ENCODE peak calls at places on chromosomes 7 and 10, in nine cellular contexts. O is effector memory CD8-positive, alpha-beta T cell; A is keratinocyte; N is small intestine; C is progenitor cell of endocrine pancreas; D is ovary; Y is cardiac muscle cell; W is heart left ventricle; E is GM13977. P is an unnamed sample.

GRCh38 chr7:135795846-135796570 is 47.4 kb upstream of the FAM180A start:
- DNase-seq in O (no peak), A (no peak), N (no peak), C (no peak), D (no peak), Y (no peak), W (no peak), E (no peak), P (no peak)

GRCh38 chr7:106386958-106387357 is 102.2 kb upstream of the NAMPT start:
- DNase-seq in O (no peak), A (no peak), N (no peak), C (no peak), D (no peak), Y (no peak), W (no peak), E (no peak), P (no peak)

GRCh38 chr7:123154231-123154860 is 45.4 kb downstream of the SLC13A1 start:
- DNase-seq in O (no peak), A (peak), N (peak), C (peak), D (peak), Y (peak), W (peak), E (peak), P (peak)

GRCh38 chr10:131569851-131570715 is 258.6 kb upstream of the TCERG1L start:
- DNase-seq in O (no peak), A (no peak), N (no peak), C (no peak), D (no peak), Y (no peak), W (no peak), E (no peak), P (peak)

GRCh38 chr10:119496282-119496681 is 46.2 kb downstream of the RGS10 start:
- DNase-seq in O (no peak), A (no peak), N (no peak), C (no peak), D (no peak), Y (no peak), W (no peak), E (peak), P (no peak)

GRCh38 chr7:40680657-40681056 is 545.9 kb downstream of the SUGCT start:
- DNase-seq in O (no peak), A (no peak), N (peak), C (no peak), D (no peak), Y (peak), W (no peak), E (no peak), P (no peak)

GRCh38 chr7:50543776-50544442 is 21.3 kb downstream of the DDC start:
- DNase-seq in O (no peak), A (no peak), N (no peak), C (no peak), D (no peak), Y (no peak), W (no peak), E (no peak), P (peak)

GRCh38 chr7:11833431-11833830 is 1.4 kb upstream of the THSD7A start:
- DNase-seq in O (no peak), A (no peak), N (no peak), C (no peak), D (no peak), Y (no peak), W (no peak), E (no peak), P (no peak)

GRCh38 chr10:118209215-118209614 is 132.9 kb downstream of the FAM204A start:
- DNase-seq in O (no peak), A (no peak), N (no peak), C (no peak), D (no peak), Y (no peak), W (no peak), E (no peak), P (no peak)

GRCh38 chr10:22714524-22715289 is at the start of gene PIP4K2A:
- DNase-seq in O (peak), A (no peak), N (peak), C (peak), D (peak), Y (peak), W (peak), E (peak), P (peak)

GRCh38 chr7:2629740-2630681 is 1.8 kb upstream of the TTYH3 start:
- DNase-seq in O (no peak), A (no peak), N (peak), C (no peak), D (no peak), Y (peak), W (no peak), E (no peak), P (peak)

GRCh38 chr7:74252893-74253292 is 1.3 kb downstream of the RFC2 start:
- DNase-seq in O (no peak), A (no peak), N (peak), C (no peak), D (no peak), Y (no peak), W (no peak), E (no peak), P (peak)

GRCh38 chr10:63083904-63084689 is 49.0 kb upstream of the NRBF2 start:
- DNase-seq in O (peak), A (no peak), N (peak), C (no peak), D (peak), Y (peak), W (peak), E (peak), P (peak)

GRCh38 chr7:34066968-34067367 is 161.6 kb downstream of the BMPER start:
- DNase-seq in O (no peak), A (no peak), N (no peak), C (no peak), D (no peak), Y (no peak), W (no peak), E (no peak), P (no peak)

GRCh38 chr7:563629-564170 is 44.1 kb upstream of the PDGFA start:
- DNase-seq in O (no peak), A (no peak), N (no peak), C (no peak), D (no peak), Y (no peak), W (no peak), E (no peak), P (no peak)

GRCh38 chr7:32937344-32938174 is 19.7 kb upstream of the FKBP9 start:
- DNase-seq in O (no peak), A (no peak), N (peak), C (no peak), D (peak), Y (peak), W (peak), E (no peak), P (peak)

GRCh38 chr10:74244097-74244685 is 93.2 kb downstream of the ADK start:
- DNase-seq in O (peak), A (no peak), N (peak), C (no peak), D (peak), Y (peak), W (no peak), E (no peak), P (peak)

GRCh38 chr7:105006367-105007139 is 7.5 kb upstream of the KMT2E start:
- DNase-seq in O (no peak), A (no peak), N (peak), C (no peak), D (no peak), Y (no peak), W (no peak), E (no peak), P (peak)

GRCh38 chr7:141014091-141014490 is 661 bp downstream of the MRPS33 start:
- DNase-seq in O (peak), A (no peak), N (peak), C (no peak), D (peak), Y (peak), W (no peak), E (no peak), P (peak)

GRCh38 chr10:120456626-120457430 is at the start of gene PLPP4:
- DNase-seq in O (no peak), A (no peak), N (no peak), C (peak), D (no peak), Y (peak), W (no peak), E (peak), P (no peak)

GRCh38 chr7:85343484-85343883 is 156.6 kb upstream of the SEMA3D start:
- DNase-seq in O (no peak), A (no peak), N (no peak), C (no peak), D (no peak), Y (no peak), W (no peak), E (no peak), P (no peak)

GRCh38 chr7:480531-481218 is 39.0 kb downstream of the PDGFA start:
- DNase-seq in O (no peak), A (no peak), N (no peak), C (no peak), D (no peak), Y (no peak), W (peak), E (no peak), P (no peak)

GRCh38 chr10:66680886-66681285 is 244.9 kb upstream of the LRRTM3 start:
- DNase-seq in O (no peak), A (no peak), N (no peak), C (no peak), D (no peak), Y (no peak), W (no peak), E (no peak), P (no peak)

GRCh38 chr7:36389371-36390198 is at the start of gene ANLN:
- DNase-seq in O (peak), A (peak), N (peak), C (peak), D (peak), Y (peak), W (peak), E (peak), P (peak)

GRCh38 chr7:111867348-111867931 is 305.1 kb upstream of the IMMP2L start:
- DNase-seq in O (no peak), A (no peak), N (no peak), C (no peak), D (no peak), Y (peak), W (no peak), E (no peak), P (no peak)

GRCh38 chr10:132904814-132905649 is 37.3 kb downstream of the CFAP46 start:
- DNase-seq in O (no peak), A (no peak), N (no peak), C (no peak), D (no peak), Y (no peak), W (no peak), E (no peak), P (no peak)

GRCh38 chr7:21730399-21730798 is 187.6 kb downstream of the DNAH11 start:
- DNase-seq in O (no peak), A (no peak), N (no peak), C (no peak), D (no peak), Y (no peak), W (no peak), E (no peak), P (no peak)

GRCh38 chr7:155299539-155300202 is 2.0 kb downstream of the INSIG1 start:
- DNase-seq in O (no peak), A (no peak), N (peak), C (no peak), D (no peak), Y (no peak), W (no peak), E (no peak), P (peak)

GRCh38 chr10:103442031-103442461 is 10.1 kb downstream of the CALHM2 start:
- DNase-seq in O (no peak), A (no peak), N (no peak), C (no peak), D (peak), Y (peak), W (peak), E (no peak), P (no peak)

GRCh38 chr7:111561659-111561908 is 708 bp downstream of the IMMP2L start:
- DNase-seq in O (peak), A (no peak), N (peak), C (no peak), D (peak), Y (no peak), W (no peak), E (no peak), P (peak)

GRCh38 chr10:58264780-58265179 is 2.9 kb downstream of the IPMK start:
- DNase-seq in O (no peak), A (no peak), N (no peak), C (no peak), D (no peak), Y (no peak), W (no peak), E (no peak), P (no peak)

GRCh38 chr7:27316311-27316710 is 73.7 kb downstream of the EVX1 start:
- DNase-seq in O (no peak), A (no peak), N (no peak), C (no peak), D (peak), Y (peak), W (no peak), E (no peak), P (no peak)

GRCh38 chr10:16965740-16966447 is 148.7 kb upstream of the RSU1 start:
- DNase-seq in O (no peak), A (no peak), N (no peak), C (no peak), D (peak), Y (peak), W (no peak), E (no peak), P (no peak)

GRCh38 chr10:132137111-132138072 is 49.4 kb upstream of the DPYSL4 start:
- DNase-seq in O (no peak), A (no peak), N (no peak), C (no peak), D (no peak), Y (no peak), W (peak), E (no peak), P (no peak)

GRCh38 chr7:70614237-70614984 is 517.5 kb upstream of the GALNT17 start:
- DNase-seq in O (no peak), A (no peak), N (peak), C (no peak), D (peak), Y (peak), W (peak), E (no peak), P (peak)

GRCh38 chr10:7484456-7485266 is 73.8 kb upstream of the SFMBT2 start:
- DNase-seq in O (peak), A (no peak), N (peak), C (no peak), D (no peak), Y (no peak), W (no peak), E (peak), P (peak)

GRCh38 chr7:20343211-20343610 is 12.5 kb downstream of the ITGB8 start:
- DNase-seq in O (no peak), A (no peak), N (no peak), C (no peak), D (no peak), Y (no peak), W (no peak), E (no peak), P (peak)

P was measured in colonic mucosa.